ENCODE peak calls at places on chromosomes 6 and 20, in seven cellular contexts. P is heart left ventricle, I is upper lobe of right lung, O is right cardiac atrium, V is lower lobe of right lung, H is ovary, A is fibroblast of pulmonary artery. J is an unnamed sample.

GRCh38 chr6:3518356-3518841 is 61.5 kb upstream of the SLC22A23 start:
- DNase-seq in P (no peak), I (no peak), O (no peak), V (no peak), H (peak; percentile 45), A (peak; percentile 67), J (no peak)

GRCh38 chr20:24543741-24544140 is 74.3 kb downstream of the SYNDIG1 start:
- DNase-seq in P (no peak), I (no peak), O (no peak), V (no peak), H (no peak), A (no peak), J (no peak)

GRCh38 chr6:136117081-136117480 is 133.0 kb downstream of the MTFR2 start:
- DNase-seq in P (no peak), I (no peak), O (no peak), V (no peak), H (no peak), A (no peak), J (no peak)

GRCh38 chr6:20835315-20836010 is 301.2 kb downstream of the CDKAL1 start:
- DNase-seq in P (no peak), I (no peak), O (no peak), V (no peak), H (no peak), A (no peak), J (no peak)

GRCh38 chr6:76120302-76120701 is 47.8 kb upstream of the IMPG1 start:
- DNase-seq in P (no peak), I (no peak), O (no peak), V (no peak), H (no peak), A (no peak), J (peak; percentile 10)

GRCh38 chr6:149990672-149991402 is 27.1 kb downstream of the ULBP1 start:
- DNase-seq in P (no peak), I (no peak), O (no peak), V (no peak), H (no peak), A (no peak), J (peak; percentile 11)

GRCh38 chr6:3748208-3748701 is 3.3 kb downstream of the PXDC1 start:
- DNase-seq in P (peak; percentile 84), I (no peak), O (peak; percentile 81), V (peak; percentile 70), H (peak; percentile 41), A (peak; percentile 78), J (peak; percentile 80)

GRCh38 chr6:20569000-20569610 is 34.8 kb downstream of the CDKAL1 start:
- DNase-seq in P (no peak), I (no peak), O (no peak), V (no peak), H (no peak), A (peak; percentile 23), J (no peak)

GRCh38 chr20:10647471-10647870 is 26.3 kb downstream of the JAG1 start:
- DNase-seq in P (no peak), I (no peak), O (no peak), V (no peak), H (no peak), A (no peak), J (peak; percentile 67)

GRCh38 chr6:84554069-84554468 is 210.3 kb downstream of the TBX18 start:
- DNase-seq in P (no peak), I (no peak), O (no peak), V (no peak), H (no peak), A (peak; percentile 86), J (no peak)

GRCh38 chr6:79421707-79422484 is 115.3 kb downstream of the LCA5 start:
- DNase-seq in P (peak; percentile 24), I (no peak), O (no peak), V (no peak), H (no peak), A (peak; percentile 98), J (no peak)

GRCh38 chr20:3935295-3935955 is 46.2 kb downstream of the PANK2 start:
- DNase-seq in P (peak; percentile 74), I (no peak), O (peak; percentile 70), V (no peak), H (no peak), A (peak; percentile 32), J (no peak)

GRCh38 chr6:137200288-137200687 is 18.9 kb downstream of the IFNGR1 start:
- DNase-seq in P (no peak), I (no peak), O (no peak), V (no peak), H (no peak), A (no peak), J (no peak)

GRCh38 chr20:435558-435957 is 26.8 kb downstream of the TBC1D20 start:
- DNase-seq in P (no peak), I (no peak), O (no peak), V (no peak), H (no peak), A (no peak), J (no peak)

GRCh38 chr6:75602897-75603395 is 1.3 kb downstream of the SENP6 start:
- DNase-seq in P (no peak), I (no peak), O (no peak), V (no peak), H (no peak), A (no peak), J (peak; percentile 27)

GRCh38 chr20:19749537-19749936 is 8.5 kb upstream of the RIN2 start:
- DNase-seq in P (no peak), I (no peak), O (no peak), V (no peak), H (no peak), A (no peak), J (peak; percentile 28)

GRCh38 chr20:61447950-61448349 is 195.9 kb downstream of the CDH4 start:
- DNase-seq in P (no peak), I (no peak), O (no peak), V (no peak), H (no peak), A (no peak), J (no peak)

GRCh38 chr20:18057106-18057993 is at the start of gene OVOL2:
- DNase-seq in P (no peak), I (peak; percentile 94), O (no peak), V (peak; percentile 93), H (no peak), A (peak; percentile 2), J (peak; percentile 25)

GRCh38 chr20:11766961-11767360 is 150.7 kb upstream of the BTBD3 start:
- DNase-seq in P (no peak), I (no peak), O (no peak), V (no peak), H (no peak), A (no peak), J (no peak)

GRCh38 chr6:26246553-26246952 is 118.4 kb upstream of the BTN3A2 start:
- DNase-seq in P (no peak), I (no peak), O (no peak), V (no peak), H (no peak), A (no peak), J (no peak)

DNA sequence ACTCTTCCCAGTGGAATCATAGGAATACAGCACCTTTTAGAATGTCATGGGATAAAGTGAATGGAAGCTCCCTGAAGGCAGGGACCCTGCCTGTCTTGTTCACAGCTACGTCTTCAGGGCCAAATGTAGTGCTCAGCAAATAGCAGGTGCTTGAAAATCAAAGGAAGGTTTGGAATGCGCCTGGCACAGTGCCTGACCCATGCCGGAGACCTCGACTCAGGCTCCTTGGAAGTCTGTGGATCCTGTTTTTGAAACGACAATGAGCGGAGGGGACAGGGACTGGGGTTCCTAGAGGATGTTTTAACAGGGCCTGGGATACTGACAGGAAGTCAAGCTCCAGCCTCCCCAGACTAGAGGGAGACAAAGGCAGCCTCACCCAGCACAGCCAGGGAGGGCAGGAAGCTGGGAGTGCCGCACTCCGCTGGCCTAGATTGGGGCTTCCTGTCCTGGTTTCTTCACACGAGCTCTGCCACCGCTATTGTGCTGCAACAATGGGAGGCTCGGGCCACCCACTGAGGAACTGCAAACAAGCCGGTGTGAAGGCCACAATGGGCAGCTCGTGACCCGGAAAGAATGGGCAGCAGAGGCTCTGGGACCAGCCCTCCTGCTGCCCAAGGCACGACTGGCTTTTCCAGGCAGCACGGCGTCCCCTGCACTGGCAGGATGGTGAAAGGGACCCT is 76.7 kb downstream of the PREX1 start:
- DNase-seq in P (peak; percentile 75), I (peak; percentile 80), O (peak; percentile 82), V (peak; percentile 82), H (no peak), A (peak; percentile 67), J (peak; percentile 8)
- H3K4me3 ChIP-seq in P (no peak overlapping the region), I (no peak overlapping the region), O (no peak overlapping the region), V (no peak overlapping the region), H (no peak overlapping the region), A (no peak overlapping the region), J (no peak overlapping the region)

DNA sequence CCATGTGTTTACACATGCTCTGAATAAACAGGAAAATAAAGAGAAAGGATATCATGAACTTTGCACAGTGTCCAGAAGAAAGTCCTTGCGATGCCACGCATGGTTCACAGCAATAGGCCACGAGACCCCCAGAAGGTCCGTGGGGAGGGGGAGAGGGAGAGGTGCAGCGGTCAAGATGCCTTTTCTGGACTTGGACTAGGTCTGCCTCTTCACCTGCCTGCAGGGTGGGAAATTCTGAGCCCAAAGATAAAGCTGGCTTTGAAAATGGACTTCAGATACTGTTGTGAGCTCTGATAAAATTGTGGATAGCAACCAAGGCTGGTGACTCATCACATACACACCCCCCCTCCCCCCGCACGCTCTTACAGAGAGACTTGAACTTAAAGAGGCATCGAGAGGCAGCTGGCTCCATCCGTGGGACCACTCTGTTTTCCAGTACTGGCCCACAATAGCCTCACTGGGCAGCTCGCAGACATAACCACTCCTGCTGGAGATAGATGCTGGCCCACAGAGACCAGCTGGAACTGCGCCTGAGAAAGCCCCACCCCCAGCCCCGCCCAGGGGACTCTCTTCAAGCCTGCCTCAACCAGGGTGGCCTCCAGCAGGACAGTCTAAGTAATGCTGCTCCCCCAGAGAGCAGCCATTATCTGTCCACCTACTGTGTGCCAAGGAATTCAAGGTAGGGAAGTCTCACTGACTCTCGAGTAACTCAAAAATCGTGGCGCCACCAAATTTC is 21.2 kb upstream of the NFATC2 start:
- DNase-seq in P (peak; percentile 80), I (no peak), O (peak; percentile 90), V (peak; percentile 51), H (peak; percentile 74), A (peak; percentile 85), J (peak; percentile 69)
- H3K4me3 ChIP-seq in P (peak overlapping the region; percentile 61), I (no peak overlapping the region), O (no peak overlapping the region), V (no peak overlapping the region), H (peak overlapping the region; percentile 50), A (no peak overlapping the region), J (no peak overlapping the region)

GRCh38 chr20:57707320-57707719 is 2.5 kb downstream of the PMEPA1 start:
- DNase-seq in P (no peak), I (no peak), O (no peak), V (no peak), H (no peak), A (no peak), J (no peak)
- H3K4me3 ChIP-seq in P (peak overlapping the region; percentile 86), I (no peak overlapping the region), O (no peak overlapping the region), V (no peak overlapping the region), H (no peak overlapping the region), A (no peak overlapping the region), J (no peak overlapping the region)

GRCh38 chr20:53706511-53707031 is 112.9 kb upstream of the ZNF217 start:
- DNase-seq in P (no peak), I (no peak), O (no peak), V (no peak), H (no peak), A (peak; percentile 47), J (no peak)
- H3K4me3 ChIP-seq in P (no peak overlapping the region), I (no peak overlapping the region), O (no peak overlapping the region), V (no peak overlapping the region), H (no peak overlapping the region), A (no peak overlapping the region), J (no peak overlapping the region)